ENCODE peak calls at places on chromosomes 7 and 10, in nine cellular contexts. Q, M, T, C, B, J, U, F and G are unnamed samples. For H3K4me1, the result is how much of the 10 kb centered on the place peaks cover.

GRCh38 chr7:140214075-140214684 is 37.4 kb upstream of the KDM7A start:
- DNase-seq in M (no peak), F (no peak), T (no peak), Q (no peak), C (no peak), J (no peak), B (no peak), U (peak), G (no peak)

GRCh38 chr7:111639894-111640293 is 77.6 kb upstream of the IMMP2L start:
- DNase-seq in C (no peak), U (no peak), M (no peak), J (no peak), B (no peak), T (no peak), F (no peak), Q (no peak), G (no peak)

GRCh38 chr10:99977916-99978315 is 31.8 kb downstream of the DNMBP start:
- DNase-seq in F (no peak), M (no peak), B (no peak), T (peak), Q (no peak), U (no peak), J (no peak), C (no peak), G (no peak)

GRCh38 chr10:129958686-129959543 is 5.2 kb downstream of the EBF3 start:
- DNase-seq in C (no peak), J (peak), B (peak), T (peak), Q (no peak), F (no peak), M (no peak), U (peak), G (no peak)

GRCh38 chr7:31051598-31052503 is at the start of gene ADCYAP1R1:
- DNase-seq in Q (no peak), U (no peak), T (peak), F (no peak), C (no peak), B (no peak), M (no peak), J (peak), G (no peak)

GRCh38 chr7:90856317-90857072 is 260.4 kb downstream of the CDK14 start:
- DNase-seq in F (no peak), Q (no peak), J (no peak), U (no peak), C (no peak), T (no peak), M (no peak), B (no peak), G (no peak)

GRCh38 chr7:88329532-88330463 is 23.1 kb upstream of the STEAP4 start:
- DNase-seq in J (no peak), T (no peak), Q (no peak), F (no peak), M (no peak), C (no peak), B (peak), U (no peak), G (no peak)

GRCh38 chr7:96388166-96388565 is 66.3 kb upstream of the SLC25A13 start:
- DNase-seq in J (no peak), C (no peak), Q (no peak), F (no peak), U (no peak), T (no peak), B (no peak), M (peak), G (no peak)

GRCh38 chr7:50534690-50535290 is 30.4 kb downstream of the DDC start:
- DNase-seq in J (no peak), T (peak), U (no peak), Q (no peak), C (no peak), F (peak), B (peak), M (peak), G (no peak)

GRCh38 chr7:27300401-27300800 is 57.8 kb downstream of the EVX1 start:
- DNase-seq in J (no peak), T (no peak), M (no peak), B (no peak), C (no peak), Q (no peak), U (no peak), F (no peak), G (no peak)

GRCh38 chr7:116598278-116598677 is 73.4 kb downstream of the CAV1 start:
- DNase-seq in F (peak), T (no peak), J (no peak), M (no peak), Q (no peak), U (no peak), B (no peak), C (no peak), G (no peak)

GRCh38 chr7:137879357-137880158 is 32.8 kb upstream of the DGKI start:
- DNase-seq in C (peak), Q (no peak), M (no peak), J (peak), T (peak), U (no peak), F (no peak), B (peak), G (no peak)

GRCh38 chr7:159024280-159024951 is 120.3 kb downstream of the VIPR2 start:
- DNase-seq in T (no peak), Q (no peak), B (no peak), F (no peak), C (no peak), M (no peak), J (peak), U (peak), G (no peak)

GRCh38 chr7:123423622-123424021 is 110.8 kb downstream of the IQUB start:
- DNase-seq in F (no peak), M (no peak), J (no peak), U (no peak), T (no peak), B (no peak), C (no peak), Q (no peak), G (no peak)

GRCh38 chr7:96337519-96337918 is 15.6 kb upstream of the SLC25A13 start:
- DNase-seq in F (no peak), U (no peak), Q (no peak), M (no peak), T (no peak), B (no peak), C (no peak), J (no peak), G (no peak)

GRCh38 chr7:78139335-78139734 is 340.8 kb downstream of the PHTF2 start:
- DNase-seq in U (no peak), F (no peak), Q (no peak), M (no peak), B (no peak), C (no peak), T (no peak), J (no peak), G (no peak)

GRCh38 chr7:78141533-78142281 is 343.1 kb downstream of the PHTF2 start:
- DNase-seq in U (no peak), T (no peak), B (no peak), Q (no peak), M (no peak), F (no peak), J (no peak), C (no peak), G (no peak)

GRCh38 chr7:78140109-78140508 is 341.5 kb downstream of the PHTF2 start:
- DNase-seq in J (no peak), F (no peak), C (no peak), U (no peak), T (no peak), M (no peak), Q (no peak), B (no peak), G (no peak)

GRCh38 chr7:78146546-78146945 is 348.0 kb downstream of the PHTF2 start:
- DNase-seq in F (no peak), C (no peak), T (no peak), Q (no peak), J (no peak), B (no peak), U (no peak), M (no peak), G (no peak)

DNA sequence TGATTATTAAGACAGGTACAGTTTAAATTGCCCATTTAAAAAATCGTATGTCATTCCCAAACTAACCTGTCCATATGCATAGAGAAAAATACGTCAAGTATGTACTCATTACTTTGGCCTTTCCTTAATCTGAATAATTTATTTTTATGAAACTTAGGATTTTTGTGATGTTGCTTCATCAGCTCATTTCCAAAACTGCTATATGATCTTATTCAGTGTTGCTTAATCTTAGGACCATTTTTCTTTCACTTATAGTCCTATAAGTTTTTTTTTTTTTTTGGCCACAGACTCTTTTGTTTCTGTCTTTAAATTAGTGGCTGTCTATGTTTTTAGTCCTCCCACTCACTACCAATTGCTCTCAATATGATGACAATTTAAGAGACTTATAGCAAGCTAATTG is 345.1 kb downstream of the PHTF2 start:
- DNase-seq in Q (no peak), C (no peak), U (no peak), M (no peak), T (no peak), F (no peak), J (no peak), B (no peak), G (no peak)
- H3K4me1 ChIP-seq in Q (under half), C (under half), U (under half), M (under half), T (under half), F (under half), J (under half), B (under half), G (under half)

GRCh38 chr7:44096326-44096881 is 7.7 kb upstream of the AEBP1 start:
- DNase-seq in U (no peak), C (no peak), B (no peak), Q (no peak), M (no peak), J (no peak), T (no peak), F (no peak), G (no peak)

GRCh38 chr7:44094796-44095592 is 9.2 kb upstream of the AEBP1 start:
- DNase-seq in Q (no peak), U (no peak), T (no peak), M (no peak), J (no peak), B (no peak), F (no peak), C (no peak), G (no peak)

GRCh38 chr7:44094365-44094764 is 9.8 kb upstream of the AEBP1 start:
- DNase-seq in J (no peak), U (no peak), C (no peak), B (no peak), Q (no peak), T (no peak), M (no peak), F (no peak), G (no peak)

GRCh38 chr7:44095781-44096180 is 8.4 kb upstream of the AEBP1 start:
- DNase-seq in Q (no peak), B (no peak), F (no peak), J (no peak), T (no peak), U (no peak), M (no peak), C (no peak), G (no peak)

GRCh38 chr7:44093102-44093641 is 10.8 kb upstream of the POLM start:
- DNase-seq in F (no peak), C (no peak), M (no peak), B (peak), T (no peak), Q (no peak), U (no peak), J (no peak), G (no peak)
- H3K4me3 ChIP-seq in F (no peak), C (no peak), M (no peak), B (no peak), T (no peak), Q (no peak), U (no peak), J (no peak), G (no peak)

GRCh38 chr7:135185471-135186260 is 15.2 kb upstream of the CYREN start:
- DNase-seq in M (no peak), J (no peak), T (no peak), B (peak), Q (no peak), F (no peak), C (no peak), U (peak), G (peak)
- TF ChIP-seq POLR2AphosphoS5 in M (no peak), J (no peak), T (no peak), B (no peak), Q (no peak), F (no peak), C (no peak), U (no peak), G (no peak)

DNA sequence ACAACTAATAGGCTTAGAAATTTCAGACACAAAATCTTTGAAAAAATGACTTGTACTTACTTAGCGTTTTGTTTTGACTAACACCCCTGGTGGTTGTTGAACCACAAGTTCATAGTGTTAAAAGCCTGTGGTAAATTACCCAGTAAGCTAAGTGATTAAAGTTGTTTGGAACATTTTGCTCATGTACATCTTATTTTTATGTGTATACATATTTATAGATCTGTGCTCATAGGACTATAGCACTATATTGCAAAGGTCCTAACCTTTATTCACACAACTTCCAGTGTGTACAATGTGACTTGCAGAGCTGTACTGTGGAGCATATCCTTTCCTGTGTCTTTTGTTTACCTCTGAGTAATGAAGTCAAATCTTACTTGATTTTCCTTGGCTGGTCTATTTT is 79.6 kb downstream of the BMPR1A start:
- DNase-seq in F (no peak), M (no peak), C (no peak), T (no peak), B (no peak), J (no peak), Q (no peak), U (no peak), G (no peak)
- H3K4me1 ChIP-seq in F (under half), M (under half), C (under half), T (under half), B (under half), J (half or more), Q (under half), U (under half), G (under half)

DNA sequence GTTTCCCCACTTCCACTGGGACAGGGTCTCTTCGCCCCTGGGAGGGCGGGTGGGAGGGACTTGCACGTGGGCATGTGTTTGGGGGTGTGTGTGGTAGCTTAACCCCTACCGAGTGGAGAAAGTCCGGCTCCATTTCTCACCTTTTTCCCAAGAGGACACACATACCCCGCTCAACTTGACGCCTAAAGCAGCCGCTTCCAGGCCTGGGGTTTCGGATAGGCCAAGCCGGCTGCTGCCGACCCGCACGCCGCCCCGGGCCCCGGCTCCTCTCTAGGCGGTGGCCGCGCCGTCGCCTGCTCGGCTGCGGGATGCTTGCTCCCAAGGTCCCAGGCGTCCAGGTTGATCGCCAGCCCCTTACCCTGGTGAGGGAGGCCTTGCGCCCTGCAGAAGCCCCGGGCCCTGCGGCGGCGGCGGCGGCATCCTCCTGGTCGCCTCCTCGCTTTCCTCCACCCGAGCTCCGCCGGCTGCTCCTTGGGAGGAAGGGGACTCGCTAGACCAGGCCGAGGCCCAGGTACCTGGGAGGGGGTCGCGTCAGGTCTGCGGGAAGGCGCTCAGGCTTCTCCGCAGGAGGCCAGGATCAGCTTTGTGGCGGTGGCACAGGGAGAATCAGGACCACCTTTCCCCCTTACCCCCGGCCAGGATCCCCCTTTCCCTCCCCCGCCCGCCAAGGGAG is 3.2 kb upstream of the GATA3 start:
- DNase-seq in B (no peak), T (peak), Q (no peak), C (no peak), U (no peak), J (no peak), F (no peak), M (no peak), G (no peak)
- H3K4me3 ChIP-seq in B (peak), T (peak), Q (peak), C (peak), U (peak), J (peak), F (no peak), M (peak), G (peak)

GRCh38 chr10:91006001-91006751 is 85.3 kb upstream of the ANKRD1 start:
- DNase-seq in F (peak), C (no peak), M (peak), B (peak), J (peak), Q (peak), T (peak), U (no peak), G (no peak)

GRCh38 chr10:91010952-91011351 is 90.1 kb upstream of the ANKRD1 start:
- DNase-seq in U (no peak), J (no peak), B (no peak), M (no peak), C (no peak), T (no peak), F (no peak), Q (no peak), G (no peak)

GRCh38 chr10:91007656-91008055 is 86.8 kb upstream of the ANKRD1 start:
- DNase-seq in T (no peak), Q (no peak), C (no peak), U (no peak), J (no peak), B (no peak), M (no peak), F (no peak), G (no peak)

GRCh38 chr10:91009121-91009520 is 88.2 kb upstream of the ANKRD1 start:
- DNase-seq in T (no peak), Q (no peak), J (no peak), M (no peak), U (no peak), C (no peak), B (no peak), F (no peak), G (no peak)

GRCh38 chr10:91006752-91007346 is 86.0 kb upstream of the ANKRD1 start:
- DNase-seq in C (no peak), J (no peak), Q (no peak), F (no peak), M (no peak), T (no peak), B (no peak), U (no peak), G (no peak)
- TF ChIP-seq POLR2AphosphoS5 in C (no peak), J (no peak), Q (no peak), F (no peak), M (no peak), T (no peak), B (no peak), U (no peak), G (no peak)

GRCh38 chr10:19848226-19848950 is 32.2 kb downstream of the PLXDC2 start:
- DNase-seq in U (no peak), J (no peak), M (no peak), T (peak), C (no peak), Q (no peak), F (no peak), B (no peak), G (no peak)
- H3K4me1 ChIP-seq in U (under half), J (under half), M (under half), T (under half), C (under half), Q (under half), F (under half), B (under half), G (under half)